ENCODE peak calls at places on chromosome 3, in eight cellular contexts. C is H7, W is SW480, T is GM12878, E is neural crest cell, H is NCI-H1105, R is M059J, K is epithelial cell of esophagus. Z is an unnamed sample.

GRCh38 chr3:69747511-69748248 is 8.4 kb downstream of the MITF start:
- DNase-seq in R (peak; percentile 25), E (no peak), C (no peak), K (no peak), T (no peak), H (no peak), W (no peak), Z (no peak)

GRCh38 chr3:196207159-196207832 is 3.9 kb downstream of the ZDHHC19 start:
- DNase-seq in R (no peak), H (no peak), T (no peak), W (no peak), C (peak; percentile 96), K (no peak), E (no peak), Z (no peak)

GRCh38 chr3:114110439-114110838 is 53.9 kb downstream of the QTRT2 start:
- DNase-seq in K (no peak), T (no peak), E (no peak), R (no peak), W (no peak), C (peak; percentile 28), H (no peak), Z (no peak)

GRCh38 chr3:140758791-140759444 is 81.1 kb downstream of the TRIM42 start:
- DNase-seq in T (no peak), H (no peak), W (no peak), E (no peak), R (no peak), K (no peak), C (no peak), Z (no peak)

GRCh38 chr3:106609666-106610301 is 741.0 kb upstream of the CBLB start:
- DNase-seq in K (peak; percentile 83), E (peak; percentile 64), H (peak; percentile 60), T (peak; percentile 77), C (peak; percentile 5), R (peak; percentile 88), W (peak; percentile 50), Z (no peak)

GRCh38 chr3:87167634-87168456 is 59.3 kb upstream of the CHMP2B start:
- DNase-seq in H (peak; percentile 13), K (peak; percentile 59), C (peak; percentile 1), T (peak; percentile 15), E (peak; percentile 35), R (peak; percentile 52), W (peak; percentile 26), Z (no peak)

GRCh38 chr3:146250449-146251382 is at the start of gene PLSCR4:
- DNase-seq in T (no peak), E (peak; percentile 29), R (peak; percentile 83), K (peak; percentile 44), W (peak; percentile 16), H (peak; percentile 13), C (peak; percentile 72), Z (peak; percentile 35)

GRCh38 chr3:38560284-38560683 is 64.1 kb downstream of the EXOG start:
- DNase-seq in E (no peak), C (no peak), T (no peak), K (no peak), R (no peak), H (no peak), W (no peak), Z (no peak)

Z was measured in 8988T.